ENCODE peak calls at places on chromosome 16, in four cellular contexts. One of them, this sample, is unnamed.
A peak's percentile ranks its signal among the peaks of the same experiment; 100 is the strongest.

GRCh38 chr16:4087099-4087885 is 28.9 kb downstream of the ADCY9 start:
- DNase-seq in H1: peak; percentile 2
- DNase-seq in K562: no peak
- DNase-seq in HepG2: no peak
- DNase-seq in this sample: no peak

GRCh38 chr16:18816286-18816685 is 14.9 kb upstream of the ARL6IP1 start:
- DNase-seq in K562: no peak
- DNase-seq in H1: no peak
- DNase-seq in HepG2: no peak
- DNase-seq in this sample: no peak

GRCh38 chr16:85503642-85504224 is 109.4 kb upstream of the GSE1 start:
- DNase-seq in H1: no peak
- DNase-seq in K562: no peak
- DNase-seq in HepG2: no peak
- DNase-seq in this sample: no peak

GRCh38 chr16:9826630-9827029 is 355.6 kb downstream of the GRIN2A start:
- DNase-seq in HepG2: no peak
- DNase-seq in H1: no peak
- DNase-seq in K562: no peak
- DNase-seq in this sample: no peak

GRCh38 chr16:80259289-80259805 is 281.4 kb upstream of the DYNLRB2 start:
- DNase-seq in H1: no peak
- DNase-seq in K562: no peak
- DNase-seq in HepG2: no peak
- DNase-seq in this sample: no peak

GRCh38 chr16:23435500-23435899 is 17.5 kb downstream of the COG7 start:
- DNase-seq in K562: peak; percentile 77
- DNase-seq in H1: peak; percentile 82
- DNase-seq in HepG2: peak; percentile 77
- DNase-seq in this sample: peak; percentile 81

GRCh38 chr16:73149329-73149728 is 101.4 kb upstream of the ZFHX3 start:
- DNase-seq in HepG2: peak; percentile 39
- DNase-seq in K562: no peak
- DNase-seq in H1: no peak
- DNase-seq in this sample: peak; percentile 71

GRCh38 chr16:31664683-31665482 is 137.2 kb downstream of the AHSP start:
- DNase-seq in H1: no peak
- DNase-seq in K562: no peak
- DNase-seq in HepG2: no peak
- DNase-seq in this sample: no peak

GRCh38 chr16:85335584-85336492 is 223.6 kb upstream of the CIBAR2 start:
- DNase-seq in H1: no peak
- DNase-seq in K562: peak; percentile 58
- DNase-seq in HepG2: no peak
- DNase-seq in this sample: no peak

GRCh38 chr16:4212934-4213296 is 29.0 kb downstream of the SRL start:
- DNase-seq in HepG2: peak; percentile 72
- DNase-seq in K562: no peak
- DNase-seq in H1: no peak
- DNase-seq in this sample: no peak

GRCh38 chr16:47721016-47721673 is 260.0 kb downstream of the PHKB start:
- DNase-seq in HepG2: peak; percentile 23
- DNase-seq in H1: no peak
- DNase-seq in K562: no peak
- DNase-seq in this sample: no peak

GRCh38 chr16:11901091-11901490 is 14.7 kb downstream of the GSPT1 start:
- DNase-seq in HepG2: no peak
- DNase-seq in K562: no peak
- DNase-seq in H1: no peak
- DNase-seq in this sample: peak; percentile 20

GRCh38 chr16:30947533-30948086 is 1.3 kb upstream of the ORAI3 start:
- DNase-seq in HepG2: no peak
- DNase-seq in K562: no peak
- DNase-seq in H1: no peak
- DNase-seq in this sample: no peak

GRCh38 chr16:15482068-15482747 is 47.8 kb downstream of the BMERB1 start:
- DNase-seq in K562: peak; percentile 62
- DNase-seq in HepG2: peak; percentile 99
- DNase-seq in H1: no peak
- DNase-seq in this sample: peak; percentile 95

GRCh38 chr16:60640038-60640437 is 1396.2 kb downstream of the CDH8 start:
- DNase-seq in H1: no peak
- DNase-seq in K562: no peak
- DNase-seq in HepG2: no peak
- DNase-seq in this sample: no peak

GRCh38 chr16:53781023-53781605 is 77.2 kb downstream of the FTO start:
- DNase-seq in H1: no peak
- DNase-seq in K562: no peak
- DNase-seq in HepG2: peak; percentile 68
- DNase-seq in this sample: peak; percentile 25

GRCh38 chr16:82055728-82056549 is 20.9 kb downstream of the HSD17B2 start:
- DNase-seq in K562: no peak
- DNase-seq in HepG2: peak; percentile 86
- DNase-seq in H1: no peak
- DNase-seq in this sample: no peak

GRCh38 chr16:74605746-74606520 is 981 bp downstream of the GLG1 start:
- DNase-seq in H1: no peak
- DNase-seq in HepG2: no peak
- DNase-seq in K562: peak; percentile 44
- DNase-seq in this sample: no peak

GRCh38 chr16:89548344-89549006 is 12.0 kb upstream of the RPL13 start:
- DNase-seq in K562: no peak
- DNase-seq in H1: no peak
- DNase-seq in HepG2: no peak
- DNase-seq in this sample: no peak

GRCh38 chr16:3983081-3983520 is 102.6 kb upstream of the CREBBP start:
- DNase-seq in K562: peak; percentile 82
- DNase-seq in HepG2: peak; percentile 25
- DNase-seq in H1: peak; percentile 84
- DNase-seq in this sample: peak; percentile 72

GRCh38 chr16:52078716-52079655 is 468.0 kb downstream of the TOX3 start:
- DNase-seq in K562: no peak
- DNase-seq in HepG2: no peak
- DNase-seq in H1: no peak
- DNase-seq in this sample: no peak

GRCh38 chr16:75264531-75264998 is 13.1 kb upstream of the BCAR1 start:
- DNase-seq in K562: no peak
- DNase-seq in HepG2: no peak
- DNase-seq in H1: no peak
- DNase-seq in this sample: peak; percentile 70

GRCh38 chr16:5325932-5326331 is 228.3 kb upstream of the EEF2KMT start:
- DNase-seq in HepG2: no peak
- DNase-seq in K562: no peak
- DNase-seq in H1: no peak
- DNase-seq in this sample: no peak

GRCh38 chr16:90018297-90019200 is 707 bp downstream of the DBNDD1 start:
- DNase-seq in H1: peak; percentile 77
- DNase-seq in K562: peak; percentile 53
- DNase-seq in HepG2: no peak
- DNase-seq in this sample: peak; percentile 30

GRCh38 chr16:23408242-23409201 is 44.5 kb downstream of the COG7 start:
- DNase-seq in K562: no peak
- DNase-seq in H1: no peak
- DNase-seq in HepG2: no peak
- DNase-seq in this sample: no peak

GRCh38 chr16:78704421-78704820 is 605.0 kb downstream of the WWOX start:
- DNase-seq in K562: no peak
- DNase-seq in H1: no peak
- DNase-seq in HepG2: no peak
- DNase-seq in this sample: no peak

GRCh38 chr16:87123356-87124001 is 193.7 kb downstream of the C16orf95 start:
- DNase-seq in HepG2: no peak
- DNase-seq in K562: no peak
- DNase-seq in H1: no peak
- DNase-seq in this sample: no peak

GRCh38 chr16:85448557-85449194 is 164.4 kb upstream of the GSE1 start:
- DNase-seq in H1: no peak
- DNase-seq in K562: no peak
- DNase-seq in HepG2: peak; percentile 79
- DNase-seq in this sample: no peak

GRCh38 chr16:1081734-1082265 is 9.3 kb downstream of the SSTR5 start:
- DNase-seq in HepG2: no peak
- DNase-seq in K562: no peak
- DNase-seq in H1: no peak
- DNase-seq in this sample: no peak

GRCh38 chr16:1084971-1085370 is 11.1 kb downstream of the C1QTNF8 start:
- DNase-seq in HepG2: no peak
- DNase-seq in K562: no peak
- DNase-seq in H1: no peak
- DNase-seq in this sample: no peak

GRCh38 chr16:1080801-1081733 is 8.5 kb downstream of the SSTR5 start:
- DNase-seq in HepG2: no peak
- DNase-seq in H1: no peak
- DNase-seq in K562: no peak
- DNase-seq in this sample: peak; percentile 8

GRCh38 chr16:1082266-1082951 is 9.9 kb downstream of the SSTR5 start:
- DNase-seq in HepG2: peak; percentile 70
- DNase-seq in K562: no peak
- DNase-seq in H1: no peak
- DNase-seq in this sample: peak; percentile 79

DNA sequence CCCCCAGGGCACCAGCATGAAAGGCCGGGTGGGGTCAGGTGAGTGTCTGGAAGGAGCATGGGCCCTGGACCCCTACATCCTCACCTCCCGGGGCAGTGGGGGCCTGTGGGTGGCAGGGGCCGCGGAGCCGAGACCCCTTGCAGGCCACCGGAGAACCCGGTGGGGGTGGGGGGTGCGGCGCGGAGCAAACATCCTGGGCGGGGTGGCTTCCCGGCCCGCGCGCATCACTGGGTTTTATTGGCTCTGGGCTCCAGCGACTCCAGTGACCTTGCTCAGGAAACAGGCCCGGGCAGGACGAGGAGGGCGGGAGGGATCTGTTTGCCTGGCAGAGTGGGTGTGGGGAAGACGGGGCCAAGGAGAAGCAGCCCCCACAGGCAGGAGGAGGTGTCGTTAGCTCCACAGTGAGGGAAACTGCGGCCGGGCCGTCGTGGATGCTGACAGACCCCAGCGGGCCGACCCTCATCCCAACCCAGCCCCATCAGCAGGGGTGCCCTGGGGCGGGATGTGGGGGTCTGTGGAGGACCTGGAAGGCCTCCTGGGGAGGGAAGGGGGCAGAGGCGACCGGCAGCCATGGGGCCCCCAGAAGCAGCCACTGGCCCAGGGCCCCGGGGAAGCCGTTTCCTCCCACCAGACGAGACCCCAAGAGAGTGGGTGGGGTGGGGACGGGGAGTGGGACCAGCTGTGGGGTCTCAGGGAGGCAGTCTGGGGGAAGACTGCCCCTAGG is 10.6 kb downstream of the SSTR5 start:
- DNase-seq in H1: no peak
- DNase-seq in HepG2: peak; percentile 49
- DNase-seq in K562: no peak
- DNase-seq in this sample: peak; percentile 23
- H3K27me3 ChIP-seq in H1: no peaks in the 10 kb centered on the region
- H3K27me3 ChIP-seq in HepG2: peaks cover 16% of the 10 kb centered on the region
- H3K27me3 ChIP-seq in K562: peaks cover 17% of the 10 kb centered on the region
- H3K27me3 ChIP-seq in this sample: no peaks in the 10 kb centered on the region

GRCh38 chr16:66289986-66290385 is 76.5 kb upstream of the CDH5 start:
- DNase-seq in K562: no peak
- DNase-seq in HepG2: no peak
- DNase-seq in H1: no peak
- DNase-seq in this sample: no peak
- TF ChIP-seq JUN in K562: no peak
- TF ChIP-seq JUN in HepG2: no peak
- TF ChIP-seq JUN in H1: no peak
- TF ChIP-seq JUN in this sample: no peak

GRCh38 chr16:66194866-66195265 is 171.6 kb upstream of the CDH5 start:
- DNase-seq in HepG2: no peak
- DNase-seq in K562: no peak
- DNase-seq in H1: no peak
- DNase-seq in this sample: no peak

GRCh38 chr16:66188786-66189725 is 177.4 kb upstream of the CDH5 start:
- DNase-seq in HepG2: no peak
- DNase-seq in H1: peak; percentile 30
- DNase-seq in K562: no peak
- DNase-seq in this sample: no peak

GRCh38 chr16:66193543-66194229 is 172.8 kb upstream of the CDH5 start:
- DNase-seq in HepG2: no peak
- DNase-seq in H1: peak; percentile 0
- DNase-seq in K562: no peak
- DNase-seq in this sample: no peak

GRCh38 chr16:66190411-66190810 is 176.1 kb upstream of the CDH5 start:
- DNase-seq in K562: no peak
- DNase-seq in HepG2: no peak
- DNase-seq in H1: no peak
- DNase-seq in this sample: no peak

DNA sequence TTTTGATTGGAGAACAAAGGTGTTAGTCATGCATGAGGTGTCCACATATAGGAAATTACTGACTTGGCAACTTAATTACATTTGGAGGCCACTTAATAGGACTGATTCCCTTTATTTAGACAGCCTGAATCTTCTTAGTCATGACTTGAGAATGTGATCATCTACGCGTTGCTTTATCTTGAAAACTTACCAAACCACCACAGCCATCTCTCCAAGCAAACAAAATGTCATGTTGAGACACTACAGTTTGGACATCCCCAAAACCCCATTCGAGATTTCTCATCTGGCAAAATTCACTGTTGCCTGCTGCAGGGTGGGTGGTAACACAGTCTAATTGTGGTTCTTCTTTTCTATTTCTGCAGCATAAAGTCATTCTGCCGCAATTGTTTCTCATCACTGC is 176.5 kb upstream of the CDH5 start:
- DNase-seq in K562: no peak
- DNase-seq in HepG2: no peak
- DNase-seq in H1: no peak
- DNase-seq in this sample: peak; percentile 15
- H3K36me3 ChIP-seq in K562: no peaks in the 10 kb centered on the region
- H3K36me3 ChIP-seq in HepG2: no peaks in the 10 kb centered on the region
- H3K36me3 ChIP-seq in H1: no peaks in the 10 kb centered on the region
- H3K36me3 ChIP-seq in this sample: no peaks in the 10 kb centered on the region

GRCh38 chr16:56672761-56673536 is 3.3 kb downstream of the MT1H start:
- DNase-seq in H1: no peak
- DNase-seq in HepG2: no peak
- DNase-seq in K562: no peak
- DNase-seq in this sample: no peak

GRCh38 chr16:56671706-56672105 is 2.1 kb downstream of the MT1H start:
- DNase-seq in HepG2: no peak
- DNase-seq in H1: no peak
- DNase-seq in K562: no peak
- DNase-seq in this sample: no peak

GRCh38 chr16:56669005-56669839 is at the start of gene MT1H:
- DNase-seq in H1: peak; percentile 69
- DNase-seq in K562: no peak
- DNase-seq in HepG2: no peak
- DNase-seq in this sample: no peak

GRCh38 chr16:56669840-56670639 is 426 bp downstream of the MT1H start:
- DNase-seq in HepG2: no peak
- DNase-seq in K562: no peak
- DNase-seq in H1: no peak
- DNase-seq in this sample: no peak

DNA sequence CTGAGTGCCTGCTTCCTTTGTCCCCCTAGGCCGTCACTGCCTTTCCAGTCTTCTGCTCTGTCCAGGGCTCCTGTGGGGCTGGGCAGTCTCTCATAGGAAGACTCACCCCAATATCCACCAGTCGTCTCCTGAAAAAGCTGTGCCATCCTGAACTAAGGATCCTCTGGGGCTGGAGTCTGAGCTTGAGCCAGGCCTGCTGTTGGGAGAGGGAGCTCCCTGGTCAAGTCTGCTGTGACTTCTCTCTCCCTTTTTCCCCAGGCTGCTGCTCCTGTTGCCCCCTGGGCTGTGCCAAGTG is 973 bp downstream of the MT1H start:
- DNase-seq in HepG2: no peak
- DNase-seq in H1: no peak
- DNase-seq in K562: no peak
- DNase-seq in this sample: no peak
- H3K27me3 ChIP-seq in HepG2: peaks cover 48% of the 10 kb centered on the region
- H3K27me3 ChIP-seq in H1: peaks cover 60% of the 10 kb centered on the region
- H3K27me3 ChIP-seq in K562: peaks cover 48% of the 10 kb centered on the region
- H3K27me3 ChIP-seq in this sample: peaks cover 85% of the 10 kb centered on the region

This sample was measured in endothelial cell of umbilical vein.